ENCODE peak calls at places on chromosome 18, in four cellular contexts. R is body of pancreas, N is NCI-H1092 treated with DMSO at 0.1 percent for 48 hours, V is A549. X is an unnamed sample.

GRCh38 chr18:37660658-37661057 is 95.1 kb upstream of the CELF4 start:
- DNase-seq in R (no peak), N (no peak), V (no peak), X (no peak)

GRCh38 chr18:3306391-3306790 is 44.5 kb downstream of the MYL12B start:
- DNase-seq in N (no peak), R (no peak), V (no peak), X (no peak)

GRCh38 chr18:76518543-76519155 is 23.6 kb upstream of the ZNF516 start:
- DNase-seq in N (peak), V (no peak), R (no peak), X (peak)

GRCh38 chr18:2538844-2539243 is 32.5 kb downstream of the METTL4 start:
- DNase-seq in V (no peak), N (peak), R (no peak), X (no peak)

GRCh38 chr18:45167109-45167551 is 448.1 kb upstream of the SLC14A2 start:
- DNase-seq in V (no peak), N (no peak), R (no peak), X (peak)

GRCh38 chr18:49901862-49902340 is 88.6 kb upstream of the ACAA2 start:
- DNase-seq in N (no peak), V (no peak), R (no peak), X (no peak)

GRCh38 chr18:45889419-45890059 is 64.1 kb downstream of the SIGLEC15 start:
- DNase-seq in V (no peak), R (no peak), N (no peak), X (no peak)

GRCh38 chr18:21949326-21950015 is 208.9 kb downstream of the MIB1 start:
- DNase-seq in R (no peak), N (no peak), V (no peak), X (no peak)

GRCh38 chr18:47756364-47757016 is 174.0 kb downstream of the SMAD2 start:
- DNase-seq in N (peak), V (peak), R (peak), X (peak)

GRCh38 chr18:59517446-59518171 is 158.5 kb upstream of the LMAN1 start:
- DNase-seq in N (no peak), R (no peak), V (no peak), X (peak)

GRCh38 chr18:59437851-59438250 is 78.8 kb upstream of the LMAN1 start:
- DNase-seq in N (no peak), V (no peak), R (no peak), X (no peak)

GRCh38 chr18:26468931-26469340 is 79.4 kb downstream of the KCTD1 start:
- DNase-seq in V (peak), R (no peak), N (peak), X (no peak)

GRCh38 chr18:73715228-73715670 is 432.4 kb downstream of the FBXO15 start:
- DNase-seq in R (no peak), N (peak), V (peak), X (no peak)

GRCh38 chr18:62282188-62282629 is 42.9 kb upstream of the TNFRSF11A start:
- DNase-seq in V (no peak), R (no peak), N (no peak), X (peak)

GRCh38 chr18:3262234-3263171 is 570 bp downstream of the MYL12B start:
- DNase-seq in N (no peak), V (peak), R (no peak), X (no peak)

GRCh38 chr18:36441872-36442271 is 144.4 kb downstream of the FHOD3 start:
- DNase-seq in R (no peak), V (no peak), N (no peak), X (peak)

GRCh38 chr18:44039826-44040225 is 640.9 kb upstream of the SETBP1 start:
- DNase-seq in R (no peak), V (no peak), N (no peak), X (no peak)

X was measured in AG08395.